ENCODE peak calls at places on chromosomes 16 and 17, in nine cellular contexts. One of them, this sample, is unnamed.

GRCh38 chr17:80760501-80760900 is 215.9 kb downstream of the RPTOR start:
- DNase-seq in AG10803: no peak
- DNase-seq in psoas muscle: no peak
- DNase-seq in lung: peak; percentile 50
- DNase-seq in left ventricle myocardium inferior: no peak
- DNase-seq in hepatocyte: no peak
- DNase-seq in GM23338: no peak
- DNase-seq in CD4-positive, CD25-positive, alpha-beta regulatory T cell: no peak
- DNase-seq in fibroblast of lung: no peak
- DNase-seq in this sample: no peak

GRCh38 chr17:2415081-2415480 is 14.2 kb upstream of the MNT start:
- DNase-seq in AG10803: no peak
- DNase-seq in left ventricle myocardium inferior: no peak
- DNase-seq in lung: no peak
- DNase-seq in GM23338: no peak
- DNase-seq in CD4-positive, CD25-positive, alpha-beta regulatory T cell: no peak
- DNase-seq in fibroblast of lung: no peak
- DNase-seq in hepatocyte: no peak
- DNase-seq in psoas muscle: no peak
- DNase-seq in this sample: no peak

GRCh38 chr17:44222112-44222869 is 2.8 kb upstream of the UBTF start:
- DNase-seq in GM23338: peak; percentile 86
- DNase-seq in hepatocyte: peak; percentile 78
- DNase-seq in CD4-positive, CD25-positive, alpha-beta regulatory T cell: peak; percentile 26
- DNase-seq in left ventricle myocardium inferior: peak; percentile 80
- DNase-seq in fibroblast of lung: peak; percentile 74
- DNase-seq in AG10803: peak; percentile 81
- DNase-seq in lung: peak; percentile 78
- DNase-seq in psoas muscle: peak; percentile 86
- DNase-seq in this sample: peak; percentile 75

GRCh38 chr16:4500283-4500682 is 24.1 kb downstream of the HMOX2 start:
- DNase-seq in GM23338: no peak
- DNase-seq in CD4-positive, CD25-positive, alpha-beta regulatory T cell: no peak
- DNase-seq in fibroblast of lung: peak; percentile 88
- DNase-seq in lung: no peak
- DNase-seq in left ventricle myocardium inferior: no peak
- DNase-seq in AG10803: peak; percentile 81
- DNase-seq in psoas muscle: no peak
- DNase-seq in hepatocyte: peak; percentile 77
- DNase-seq in this sample: no peak

GRCh38 chr17:4583796-4584124 is 569 bp upstream of the SMTNL2 start:
- DNase-seq in fibroblast of lung: no peak
- DNase-seq in lung: no peak
- DNase-seq in AG10803: no peak
- DNase-seq in GM23338: peak; percentile 74
- DNase-seq in left ventricle myocardium inferior: no peak
- DNase-seq in hepatocyte: peak; percentile 86
- DNase-seq in psoas muscle: peak; percentile 79
- DNase-seq in CD4-positive, CD25-positive, alpha-beta regulatory T cell: no peak
- DNase-seq in this sample: no peak

GRCh38 chr17:4998027-4998665 is 396 bp downstream of the KIF1C start:
- DNase-seq in lung: peak; percentile 67
- DNase-seq in GM23338: peak; percentile 85
- DNase-seq in psoas muscle: peak; percentile 83
- DNase-seq in AG10803: peak; percentile 23
- DNase-seq in fibroblast of lung: peak; percentile 34
- DNase-seq in left ventricle myocardium inferior: peak; percentile 70
- DNase-seq in CD4-positive, CD25-positive, alpha-beta regulatory T cell: no peak
- DNase-seq in hepatocyte: no peak
- DNase-seq in this sample: no peak

GRCh38 chr16:55912022-55912421 is 36.8 kb upstream of the CES5A start:
- DNase-seq in hepatocyte: no peak
- DNase-seq in lung: no peak
- DNase-seq in left ventricle myocardium inferior: peak; percentile 60
- DNase-seq in psoas muscle: peak; percentile 56
- DNase-seq in CD4-positive, CD25-positive, alpha-beta regulatory T cell: no peak
- DNase-seq in fibroblast of lung: no peak
- DNase-seq in AG10803: no peak
- DNase-seq in GM23338: no peak
- DNase-seq in this sample: no peak

GRCh38 chr16:76583466-76583865 is 306.3 kb downstream of the CNTNAP4 start:
- DNase-seq in AG10803: no peak
- DNase-seq in CD4-positive, CD25-positive, alpha-beta regulatory T cell: no peak
- DNase-seq in psoas muscle: no peak
- DNase-seq in GM23338: no peak
- DNase-seq in fibroblast of lung: no peak
- DNase-seq in left ventricle myocardium inferior: peak; percentile 22
- DNase-seq in lung: no peak
- DNase-seq in hepatocyte: peak; percentile 65
- DNase-seq in this sample: no peak

GRCh38 chr17:33647976-33648375 is 354.9 kb upstream of the ASIC2 start:
- DNase-seq in AG10803: peak; percentile 18
- DNase-seq in lung: no peak
- DNase-seq in fibroblast of lung: peak; percentile 7
- DNase-seq in hepatocyte: peak; percentile 71
- DNase-seq in GM23338: peak; percentile 67
- DNase-seq in CD4-positive, CD25-positive, alpha-beta regulatory T cell: no peak
- DNase-seq in psoas muscle: no peak
- DNase-seq in left ventricle myocardium inferior: no peak
- DNase-seq in this sample: no peak

GRCh38 chr16:81821422-81822128 is 42.5 kb downstream of the PLCG2 start:
- DNase-seq in fibroblast of lung: peak; percentile 11
- DNase-seq in lung: no peak
- DNase-seq in CD4-positive, CD25-positive, alpha-beta regulatory T cell: no peak
- DNase-seq in GM23338: peak; percentile 42
- DNase-seq in AG10803: no peak
- DNase-seq in hepatocyte: no peak
- DNase-seq in left ventricle myocardium inferior: no peak
- DNase-seq in psoas muscle: no peak
- DNase-seq in this sample: no peak

GRCh38 chr17:76789235-76789788 is 51.4 kb downstream of the MFSD11 start:
- DNase-seq in hepatocyte: peak; percentile 32
- DNase-seq in psoas muscle: no peak
- DNase-seq in left ventricle myocardium inferior: no peak
- DNase-seq in GM23338: no peak
- DNase-seq in fibroblast of lung: no peak
- DNase-seq in AG10803: no peak
- DNase-seq in lung: peak; percentile 60
- DNase-seq in CD4-positive, CD25-positive, alpha-beta regulatory T cell: no peak
- DNase-seq in this sample: no peak

GRCh38 chr17:17670701-17671319 is 10.4 kb upstream of the RAI1 start:
- DNase-seq in left ventricle myocardium inferior: no peak
- DNase-seq in GM23338: no peak
- DNase-seq in fibroblast of lung: no peak
- DNase-seq in CD4-positive, CD25-positive, alpha-beta regulatory T cell: no peak
- DNase-seq in AG10803: no peak
- DNase-seq in psoas muscle: no peak
- DNase-seq in lung: no peak
- DNase-seq in hepatocyte: no peak
- DNase-seq in this sample: no peak

GRCh38 chr17:82045916-82046484 is 5.6 kb downstream of the RFNG start:
- DNase-seq in hepatocyte: no peak
- DNase-seq in AG10803: no peak
- DNase-seq in psoas muscle: no peak
- DNase-seq in fibroblast of lung: no peak
- DNase-seq in lung: no peak
- DNase-seq in GM23338: no peak
- DNase-seq in left ventricle myocardium inferior: no peak
- DNase-seq in CD4-positive, CD25-positive, alpha-beta regulatory T cell: no peak
- DNase-seq in this sample: no peak

GRCh38 chr17:14760719-14761425 is 460.0 kb downstream of the HS3ST3B1 start:
- DNase-seq in fibroblast of lung: no peak
- DNase-seq in psoas muscle: no peak
- DNase-seq in lung: no peak
- DNase-seq in CD4-positive, CD25-positive, alpha-beta regulatory T cell: no peak
- DNase-seq in AG10803: peak; percentile 60
- DNase-seq in GM23338: no peak
- DNase-seq in left ventricle myocardium inferior: no peak
- DNase-seq in hepatocyte: peak; percentile 58
- DNase-seq in this sample: no peak

GRCh38 chr17:74522381-74523090 is 8.7 kb downstream of the CD300LB start:
- DNase-seq in psoas muscle: no peak
- DNase-seq in fibroblast of lung: no peak
- DNase-seq in GM23338: no peak
- DNase-seq in left ventricle myocardium inferior: no peak
- DNase-seq in AG10803: no peak
- DNase-seq in hepatocyte: no peak
- DNase-seq in CD4-positive, CD25-positive, alpha-beta regulatory T cell: no peak
- DNase-seq in lung: peak; percentile 17
- DNase-seq in this sample: no peak

GRCh38 chr17:74994440-74994839 is 7.0 kb downstream of the CDR2L start:
- DNase-seq in left ventricle myocardium inferior: no peak
- DNase-seq in fibroblast of lung: peak; percentile 83
- DNase-seq in AG10803: peak; percentile 78
- DNase-seq in CD4-positive, CD25-positive, alpha-beta regulatory T cell: no peak
- DNase-seq in lung: no peak
- DNase-seq in GM23338: no peak
- DNase-seq in hepatocyte: no peak
- DNase-seq in psoas muscle: peak; percentile 19
- DNase-seq in this sample: no peak

GRCh38 chr16:83113317-83113716 is 486.5 kb downstream of the CDH13 start:
- DNase-seq in AG10803: peak; percentile 29
- DNase-seq in left ventricle myocardium inferior: no peak
- DNase-seq in hepatocyte: peak; percentile 36
- DNase-seq in GM23338: peak; percentile 66
- DNase-seq in psoas muscle: no peak
- DNase-seq in lung: no peak
- DNase-seq in fibroblast of lung: no peak
- DNase-seq in CD4-positive, CD25-positive, alpha-beta regulatory T cell: no peak
- DNase-seq in this sample: no peak

GRCh38 chr17:1179635-1180433 is at the start of gene ABR:
- DNase-seq in lung: no peak
- DNase-seq in hepatocyte: peak; percentile 68
- DNase-seq in GM23338: peak; percentile 74
- DNase-seq in left ventricle myocardium inferior: peak; percentile 55
- DNase-seq in CD4-positive, CD25-positive, alpha-beta regulatory T cell: peak; percentile 46
- DNase-seq in AG10803: peak; percentile 24
- DNase-seq in fibroblast of lung: no peak
- DNase-seq in psoas muscle: peak; percentile 78
- DNase-seq in this sample: no peak

GRCh38 chr17:76716834-76717205 is 6.1 kb upstream of the MXRA7 start:
- DNase-seq in left ventricle myocardium inferior: no peak
- DNase-seq in hepatocyte: no peak
- DNase-seq in AG10803: peak; percentile 98
- DNase-seq in psoas muscle: peak; percentile 26
- DNase-seq in fibroblast of lung: peak; percentile 97
- DNase-seq in CD4-positive, CD25-positive, alpha-beta regulatory T cell: no peak
- DNase-seq in GM23338: no peak
- DNase-seq in lung: no peak
- DNase-seq in this sample: peak; percentile 90

DNA sequence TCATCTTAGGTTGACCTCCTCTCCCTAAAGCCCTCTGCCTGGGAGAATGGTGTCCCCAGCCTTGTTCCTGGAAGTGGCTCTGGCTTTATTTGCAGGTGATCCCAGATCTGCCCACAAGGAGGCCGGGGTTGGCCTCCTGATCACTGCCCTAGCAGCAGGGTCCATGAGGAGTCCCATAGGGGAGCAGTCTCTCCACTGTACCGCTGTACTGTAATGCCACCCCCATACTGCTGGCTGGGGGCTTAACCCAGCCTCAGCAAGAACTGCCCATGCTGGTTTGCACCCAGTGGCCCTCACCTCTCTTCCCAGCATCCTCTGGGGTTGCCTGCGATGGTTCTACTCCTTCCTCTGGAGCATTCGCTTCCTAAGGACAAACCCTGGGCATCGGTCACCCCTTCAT is 39.1 kb downstream of the PSME3IP1 start:
- DNase-seq in lung: no peak
- DNase-seq in psoas muscle: no peak
- DNase-seq in hepatocyte: no peak
- DNase-seq in CD4-positive, CD25-positive, alpha-beta regulatory T cell: no peak
- DNase-seq in AG10803: no peak
- DNase-seq in fibroblast of lung: no peak
- DNase-seq in GM23338: peak; percentile 69
- DNase-seq in left ventricle myocardium inferior: no peak
- DNase-seq in this sample: no peak
- H3K4me3 ChIP-seq in lung: no peak overlapping the region
- H3K4me3 ChIP-seq in psoas muscle: no peak overlapping the region
- H3K4me3 ChIP-seq in hepatocyte: no peak overlapping the region
- H3K4me3 ChIP-seq in CD4-positive, CD25-positive, alpha-beta regulatory T cell: no peak overlapping the region
- H3K4me3 ChIP-seq in AG10803: no peak overlapping the region
- H3K4me3 ChIP-seq in fibroblast of lung: no peak overlapping the region
- H3K4me3 ChIP-seq in GM23338: no peak overlapping the region
- H3K4me3 ChIP-seq in left ventricle myocardium inferior: no peak overlapping the region
- H3K4me3 ChIP-seq in this sample: no peak overlapping the region

GRCh38 chr17:19000531-19001011 is 4.0 kb downstream of the FAM83G start:
- DNase-seq in left ventricle myocardium inferior: no peak
- DNase-seq in psoas muscle: no peak
- DNase-seq in GM23338: no peak
- DNase-seq in fibroblast of lung: peak; percentile 76
- DNase-seq in lung: no peak
- DNase-seq in AG10803: peak; percentile 36
- DNase-seq in hepatocyte: peak; percentile 85
- DNase-seq in CD4-positive, CD25-positive, alpha-beta regulatory T cell: no peak
- DNase-seq in this sample: no peak
- H3K4me3 ChIP-seq in left ventricle myocardium inferior: no peak overlapping the region
- H3K4me3 ChIP-seq in psoas muscle: no peak overlapping the region
- H3K4me3 ChIP-seq in GM23338: no peak overlapping the region
- H3K4me3 ChIP-seq in fibroblast of lung: no peak overlapping the region
- H3K4me3 ChIP-seq in lung: no peak overlapping the region
- H3K4me3 ChIP-seq in AG10803: no peak overlapping the region
- H3K4me3 ChIP-seq in hepatocyte: no peak overlapping the region
- H3K4me3 ChIP-seq in CD4-positive, CD25-positive, alpha-beta regulatory T cell: no peak overlapping the region
- H3K4me3 ChIP-seq in this sample: no peak overlapping the region

GRCh38 chr16:30444231-30445148 is 1.2 kb downstream of the SEPHS2 start:
- DNase-seq in hepatocyte: no peak
- DNase-seq in CD4-positive, CD25-positive, alpha-beta regulatory T cell: no peak
- DNase-seq in psoas muscle: no peak
- DNase-seq in left ventricle myocardium inferior: no peak
- DNase-seq in AG10803: no peak
- DNase-seq in fibroblast of lung: no peak
- DNase-seq in lung: no peak
- DNase-seq in GM23338: no peak
- DNase-seq in this sample: no peak
- H3K4me3 ChIP-seq in hepatocyte: peak overlapping the region; percentile 73
- H3K4me3 ChIP-seq in CD4-positive, CD25-positive, alpha-beta regulatory T cell: peak overlapping the region; percentile 92
- H3K4me3 ChIP-seq in psoas muscle: peak overlapping the region; percentile 97
- H3K4me3 ChIP-seq in left ventricle myocardium inferior: peak overlapping the region; percentile 92
- H3K4me3 ChIP-seq in AG10803: peak overlapping the region; percentile 84
- H3K4me3 ChIP-seq in fibroblast of lung: peak overlapping the region; percentile 80
- H3K4me3 ChIP-seq in lung: peak overlapping the region; percentile 73
- H3K4me3 ChIP-seq in GM23338: peak overlapping the region; percentile 77
- H3K4me3 ChIP-seq in this sample: peak overlapping the region; percentile 89

DNA sequence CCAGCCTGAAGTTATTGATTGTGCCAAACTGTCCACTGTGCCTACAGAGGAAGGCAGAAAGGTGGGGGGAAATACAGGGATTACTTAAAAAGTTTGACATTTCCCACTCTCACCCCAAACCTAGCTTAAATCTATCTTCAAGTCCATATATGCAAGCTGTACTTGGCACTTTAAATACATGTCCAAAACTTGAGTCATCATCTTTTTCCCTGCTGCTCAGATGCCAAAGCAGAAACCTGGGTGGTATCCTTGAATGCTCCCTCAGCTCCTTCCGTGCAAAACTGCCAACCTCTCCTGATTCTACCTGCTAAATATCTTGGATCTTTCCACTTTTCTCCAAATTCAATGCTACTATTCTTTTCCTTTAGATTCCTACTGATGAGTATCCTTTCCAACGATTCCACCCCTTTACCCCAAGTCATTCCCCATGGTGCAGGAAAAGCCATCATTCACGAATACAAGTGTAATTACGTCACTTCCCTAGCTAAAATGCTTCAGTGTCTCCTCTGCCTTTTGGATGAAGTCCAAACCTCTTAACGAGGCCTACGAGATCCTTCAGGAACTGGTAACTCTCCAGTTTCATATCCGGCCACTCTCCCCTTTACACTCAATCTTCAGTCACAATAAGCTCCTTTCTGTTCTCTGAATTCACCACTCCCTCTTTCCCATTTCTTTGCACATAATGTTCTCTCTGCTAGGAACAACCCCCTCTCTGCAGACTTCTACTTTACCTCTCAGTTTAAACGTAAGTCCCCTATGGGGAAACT is 9.3 kb downstream of the BECN1 start:
- DNase-seq in psoas muscle: no peak
- DNase-seq in left ventricle myocardium inferior: no peak
- DNase-seq in CD4-positive, CD25-positive, alpha-beta regulatory T cell: no peak
- DNase-seq in hepatocyte: no peak
- DNase-seq in fibroblast of lung: peak; percentile 98
- DNase-seq in GM23338: no peak
- DNase-seq in lung: no peak
- DNase-seq in AG10803: peak; percentile 95
- DNase-seq in this sample: peak; percentile 93
- H3K4me3 ChIP-seq in psoas muscle: no peak overlapping the region
- H3K4me3 ChIP-seq in left ventricle myocardium inferior: no peak overlapping the region
- H3K4me3 ChIP-seq in CD4-positive, CD25-positive, alpha-beta regulatory T cell: no peak overlapping the region
- H3K4me3 ChIP-seq in hepatocyte: no peak overlapping the region
- H3K4me3 ChIP-seq in fibroblast of lung: no peak overlapping the region
- H3K4me3 ChIP-seq in GM23338: no peak overlapping the region
- H3K4me3 ChIP-seq in lung: no peak overlapping the region
- H3K4me3 ChIP-seq in AG10803: no peak overlapping the region
- H3K4me3 ChIP-seq in this sample: no peak overlapping the region